ENCODE peak calls at places on chromosomes 3 and 15, in ten cellular contexts. K is astrocyte, F is testis, O is progenitor cell of endocrine pancreas, G is lower lobe of right lung, P is bronchial epithelial cell, L is IMR-90, R is pancreas, S is left lung, J is heart left ventricle. W is an unnamed sample.

GRCh38 chr3:41026394-41027177 is 172.7 kb upstream of the CTNNB1 start:
- DNase-seq in F (peak), J (peak), L (peak), P (peak), S (peak), K (peak), G (peak), R (peak), O (no peak), W (no peak)

GRCh38 chr3:79263423-79263822 is 504.4 kb downstream of the ROBO1 start:
- DNase-seq in O (no peak), L (no peak), G (no peak), K (no peak), S (no peak), P (no peak), J (no peak), F (no peak), R (no peak), W (no peak)

GRCh38 chr15:84009616-84010015 is 226.0 kb upstream of the GOLGA6L4 start:
- DNase-seq in L (no peak), S (no peak), K (no peak), R (no peak), F (no peak), J (no peak), G (no peak), O (no peak), P (no peak), W (no peak)

GRCh38 chr3:178551916-178552321 is 15.7 kb downstream of the KCNMB2 start:
- DNase-seq in P (no peak), K (peak), O (no peak), F (no peak), G (no peak), S (no peak), R (no peak), J (no peak), L (peak), W (no peak)

GRCh38 chr3:98732239-98733054 is 30.7 kb upstream of the ST3GAL6 start:
- DNase-seq in J (peak), S (peak), L (no peak), F (peak), K (peak), P (no peak), O (peak), R (peak), G (peak), W (peak)

GRCh38 chr15:80275946-80276345 is 23.9 kb upstream of the CTXND1 start:
- DNase-seq in J (no peak), O (no peak), G (no peak), R (no peak), P (peak), L (peak), F (no peak), S (no peak), K (peak), W (no peak)

GRCh38 chr15:49675051-49675450 is 54.2 kb downstream of the DTWD1 start:
- DNase-seq in K (peak), R (no peak), G (no peak), S (no peak), J (no peak), F (no peak), L (peak), O (no peak), P (peak), W (no peak)

GRCh38 chr3:33064929-33065328 is 32.0 kb downstream of the GLB1 start:
- DNase-seq in L (no peak), R (no peak), O (no peak), F (no peak), J (no peak), P (peak), S (no peak), K (no peak), G (no peak), W (no peak)

GRCh38 chr15:94075349-94075748 is 156.0 kb upstream of the MCTP2 start:
- DNase-seq in G (no peak), S (no peak), L (peak), O (no peak), F (peak), K (peak), P (no peak), J (peak), R (peak), W (no peak)

GRCh38 chr3:65408531-65409181 is 630.1 kb downstream of the MAGI1 start:
- DNase-seq in R (no peak), L (no peak), G (no peak), F (no peak), O (no peak), S (no peak), J (no peak), K (no peak), P (no peak), W (no peak)

GRCh38 chr15:81270781-81271491 is 53.0 kb downstream of the STARD5 start:
- DNase-seq in R (no peak), F (no peak), S (no peak), G (no peak), L (peak), P (peak), J (no peak), K (peak), O (no peak), W (no peak)

GRCh38 chr3:102165367-102165766 is 269.4 kb upstream of the ZPLD1 start:
- DNase-seq in R (no peak), F (no peak), K (peak), S (no peak), J (no peak), P (no peak), O (no peak), L (peak), G (no peak), W (no peak)

GRCh38 chr3:19967208-19967607 is 20.3 kb downstream of the RAB5A start:
- DNase-seq in P (no peak), O (no peak), G (no peak), K (no peak), L (no peak), J (no peak), F (no peak), S (no peak), R (no peak), W (no peak)

GRCh38 chr3:148646126-148646660 is 51.5 kb upstream of the AGTR1 start:
- DNase-seq in R (no peak), P (no peak), O (no peak), J (no peak), K (peak), L (peak), F (no peak), S (no peak), G (no peak), W (no peak)

GRCh38 chr3:112639451-112640332 is 1.3 kb downstream of the CCDC80 start:
- DNase-seq in G (no peak), O (no peak), S (no peak), K (no peak), R (no peak), L (no peak), P (no peak), F (no peak), J (no peak), W (no peak)

GRCh38 chr3:138082085-138082991 is 33.1 kb downstream of the DZIP1L start:
- DNase-seq in O (no peak), F (no peak), R (peak), G (no peak), L (peak), S (peak), K (peak), P (peak), J (no peak), W (no peak)

GRCh38 chr15:52288986-52289385 is 6.6 kb downstream of the MYO5C start:
- DNase-seq in R (no peak), F (no peak), K (no peak), L (no peak), J (no peak), G (no peak), P (no peak), O (no peak), S (no peak), W (no peak)

GRCh38 chr15:37695719-37696118 is 238.7 kb upstream of the TMCO5A start:
- DNase-seq in L (peak), O (no peak), R (no peak), K (peak), S (no peak), P (peak), J (no peak), F (no peak), G (no peak), W (no peak)

GRCh38 chr3:197430502-197430901 is 125.3 kb downstream of the BDH1 start:
- DNase-seq in G (no peak), P (no peak), L (no peak), O (no peak), S (no peak), R (no peak), J (no peak), K (no peak), F (no peak), W (no peak)

GRCh38 chr15:88681610-88682221 is 42.9 kb downstream of the ISG20 start:
- DNase-seq in S (no peak), P (no peak), R (peak), K (no peak), L (no peak), J (no peak), G (no peak), F (peak), O (no peak), W (no peak)

GRCh38 chr3:41579861-41580260 is 380.6 kb downstream of the CTNNB1 start:
- DNase-seq in F (no peak), L (no peak), J (no peak), O (no peak), R (no peak), S (no peak), G (no peak), K (no peak), P (no peak), W (no peak)

GRCh38 chr3:169028716-169029115 is 634.8 kb downstream of the MECOM start:
- DNase-seq in L (no peak), K (peak), P (peak), G (no peak), O (no peak), R (no peak), S (no peak), F (no peak), J (no peak), W (no peak)

GRCh38 chr3:188319569-188319968 is 165.6 kb downstream of the LPP start:
- DNase-seq in S (no peak), R (no peak), G (no peak), F (no peak), O (no peak), L (peak), K (peak), P (no peak), J (no peak), W (no peak)

GRCh38 chr3:106299300-106300098 is 430.7 kb upstream of the CBLB start:
- DNase-seq in R (no peak), O (no peak), L (peak), S (no peak), F (no peak), G (no peak), K (peak), P (no peak), J (no peak), W (no peak)

GRCh38 chr3:124424396-124424795 is 305.9 kb upstream of the UMPS start:
- DNase-seq in O (no peak), L (no peak), P (no peak), J (no peak), F (no peak), R (no peak), G (no peak), S (no peak), K (no peak), W (no peak)

GRCh38 chr15:98518823-98519561 is 129.3 kb upstream of the IGF1R start:
- DNase-seq in L (peak), K (peak), F (peak), R (peak), S (no peak), J (peak), P (peak), G (no peak), O (peak), W (peak)

GRCh38 chr3:31559872-31560534 is 27.3 kb downstream of the STT3B start:
- DNase-seq in O (no peak), R (no peak), S (no peak), P (no peak), L (no peak), J (no peak), K (no peak), G (no peak), F (no peak), W (no peak)

GRCh38 chr3:50165388-50166308 is 10.5 kb downstream of the SEMA3F start:
- DNase-seq in J (peak), P (no peak), R (no peak), L (peak), F (peak), O (no peak), S (no peak), G (no peak), K (peak), W (no peak)

GRCh38 chr15:61681038-61681418 is 379.2 kb downstream of the VPS13C start:
- DNase-seq in S (no peak), F (no peak), J (no peak), P (no peak), R (no peak), K (no peak), G (no peak), O (no peak), L (no peak), W (no peak)

GRCh38 chr3:179446501-179446900 is 4.8 kb downstream of the GNB4 start:
- DNase-seq in O (no peak), S (no peak), G (no peak), K (no peak), R (no peak), L (peak), F (no peak), P (peak), J (no peak), W (no peak)

GRCh38 chr15:73964736-73965093 is 27.4 kb downstream of the STOML1 start:
- DNase-seq in G (peak), L (peak), R (peak), F (peak), P (peak), K (no peak), O (peak), S (peak), J (peak), W (no peak)

GRCh38 chr15:25492315-25492714 is 53.5 kb upstream of the UBE3A start:
- DNase-seq in K (no peak), R (no peak), F (no peak), J (no peak), O (no peak), P (no peak), L (no peak), S (no peak), G (no peak), W (no peak)

GRCh38 chr15:101314301-101314700 is 19.3 kb upstream of the SNRPA1 start:
- DNase-seq in O (no peak), F (no peak), K (no peak), P (no peak), G (no peak), R (no peak), J (no peak), L (no peak), S (no peak), W (no peak)

GRCh38 chr15:77160562-77161481 is 89.9 kb upstream of the TSPAN3 start:
- DNase-seq in G (no peak), S (no peak), O (no peak), R (peak), F (no peak), K (peak), J (no peak), L (no peak), P (peak), W (no peak)

GRCh38 chr3:154842546-154842945 is 237.6 kb upstream of the MME start:
- DNase-seq in O (no peak), J (no peak), P (no peak), K (no peak), L (no peak), R (no peak), G (no peak), F (no peak), S (no peak), W (no peak)

GRCh38 chr3:141279074-141279945 is 47.7 kb downstream of the PXYLP1 start:
- DNase-seq in L (peak), R (no peak), G (no peak), O (no peak), J (no peak), F (no peak), S (no peak), P (peak), K (peak), W (no peak)

GRCh38 chr3:52280046-52280445 is 1.6 kb upstream of the WDR82 start:
- DNase-seq in P (no peak), R (no peak), K (peak), L (no peak), S (no peak), J (no peak), F (no peak), O (no peak), G (no peak), W (no peak)

GRCh38 chr3:126101521-126101982 is 17.6 kb upstream of the SLC41A3 start:
- DNase-seq in O (no peak), G (no peak), L (no peak), S (no peak), P (no peak), K (no peak), R (no peak), J (no peak), F (no peak), W (no peak)

GRCh38 chr3:189941679-189942078 is 179.0 kb downstream of the P3H2 start:
- DNase-seq in F (no peak), K (peak), J (no peak), O (no peak), P (peak), L (peak), G (no peak), R (peak), S (no peak), W (no peak)
- TF ChIP-seq CTCF in F (no peak), K (no peak), J (no peak), O (no peak), P (no peak), L (no peak), G (no peak), R (no peak), S (no peak), W (no peak)

GRCh38 chr15:92053727-92054316 is 200.3 kb downstream of the SLCO3A1 start:
- DNase-seq in R (no peak), F (no peak), O (no peak), K (no peak), J (no peak), G (no peak), L (no peak), P (no peak), S (no peak), W (no peak)
- TF ChIP-seq CTCF in R (no peak), F (peak), O (peak), K (peak), J (no peak), G (peak), L (no peak), P (peak), S (no peak), W (peak)

DNA sequence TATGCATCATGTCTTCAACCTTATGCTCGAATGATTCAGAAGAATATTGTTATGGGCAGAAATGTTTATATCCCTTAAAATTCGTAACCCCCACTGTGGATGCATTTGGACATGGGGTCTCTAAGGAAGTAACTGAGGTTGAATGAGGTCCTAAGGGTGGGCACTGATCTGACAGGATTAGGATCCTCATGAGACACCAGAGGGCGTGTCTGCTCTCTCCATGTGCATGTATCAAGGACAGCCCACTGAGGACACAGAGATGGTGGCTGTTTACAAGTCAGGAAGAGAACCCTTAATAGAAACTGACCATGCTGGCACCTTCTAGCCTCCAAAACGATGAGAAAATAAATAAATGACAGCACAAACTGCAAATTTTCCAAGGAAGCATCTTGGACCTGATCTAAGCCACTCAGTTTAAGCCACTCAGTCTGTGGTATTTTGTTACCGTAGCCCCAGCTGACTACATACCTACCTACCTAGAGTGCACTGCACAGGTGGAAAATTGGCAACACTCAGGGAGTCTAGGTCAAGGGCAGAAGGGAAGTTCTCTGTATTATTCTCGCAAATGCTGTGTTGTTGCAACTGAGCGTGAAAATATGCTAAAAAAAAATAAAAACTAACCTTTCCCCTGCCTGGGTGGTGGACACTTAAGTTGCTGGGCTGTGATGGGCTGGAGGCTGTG is 126.6 kb downstream of the TJP1 start:
- DNase-seq in G (no peak), S (no peak), F (peak), R (no peak), P (no peak), K (no peak), L (no peak), J (no peak), O (no peak), W (no peak)
- TF ChIP-seq CTCF in G (no peak), S (no peak), F (no peak), R (no peak), P (no peak), K (no peak), L (no peak), J (no peak), O (no peak), W (no peak)

DNA sequence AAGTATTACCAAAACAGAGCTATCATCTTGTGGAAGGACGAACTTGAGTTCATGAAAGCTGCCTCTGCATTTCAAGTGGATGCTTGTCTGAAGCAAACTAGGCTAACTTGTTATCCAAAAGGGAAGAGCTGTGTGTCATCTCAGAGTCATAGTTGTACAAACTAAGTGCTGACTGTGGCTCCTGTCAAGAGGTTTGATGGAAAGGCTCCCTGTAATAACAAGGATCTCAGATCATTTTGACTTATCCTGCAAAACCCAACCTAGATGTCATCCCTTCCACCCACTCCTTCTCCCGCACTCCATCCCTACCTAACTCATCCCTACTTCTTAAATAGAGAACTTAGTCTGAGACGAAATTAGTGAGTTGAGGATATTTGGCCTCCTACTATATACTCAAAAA is 110.8 kb downstream of the NR2E3 start:
- DNase-seq in P (peak), G (no peak), F (no peak), K (no peak), S (no peak), O (no peak), R (no peak), J (no peak), L (peak), W (no peak)
- TF ChIP-seq CTCF in P (no peak), G (no peak), F (no peak), K (no peak), S (no peak), O (no peak), R (no peak), J (no peak), L (no peak), W (no peak)

GRCh38 chr15:67180035-67180434 is 74.4 kb downstream of the AAGAB start:
- DNase-seq in F (no peak), L (no peak), K (no peak), G (no peak), R (no peak), S (no peak), O (no peak), P (no peak), J (no peak), W (no peak)

GRCh38 chr15:67178569-67179210 is 75.8 kb downstream of the AAGAB start:
- DNase-seq in L (peak), R (no peak), K (peak), G (peak), F (no peak), J (no peak), P (peak), O (no peak), S (no peak), W (no peak)

GRCh38 chr15:67181221-67181639 is 73.2 kb downstream of the AAGAB start:
- DNase-seq in G (no peak), P (no peak), O (no peak), L (no peak), F (peak), J (peak), S (no peak), K (no peak), R (no peak), W (no peak)

GRCh38 chr15:67179411-67179995 is 75.0 kb downstream of the AAGAB start:
- DNase-seq in K (no peak), L (no peak), G (no peak), O (no peak), F (no peak), S (no peak), J (no peak), R (no peak), P (no peak), W (no peak)

GRCh38 chr15:67180514-67181191 is 73.8 kb downstream of the AAGAB start:
- DNase-seq in J (no peak), G (no peak), F (no peak), L (no peak), P (no peak), S (no peak), R (no peak), K (no peak), O (no peak), W (no peak)
- TF ChIP-seq CTCF in J (no peak), G (no peak), F (no peak), L (peak), P (no peak), S (no peak), R (no peak), K (peak), O (peak), W (no peak)

GRCh38 chr3:46193436-46193835 is 14.7 kb downstream of the CCR1 start:
- DNase-seq in F (no peak), K (no peak), G (no peak), J (no peak), L (no peak), O (no peak), R (no peak), S (no peak), P (peak), W (no peak)
- TF ChIP-seq CTCF in F (no peak), K (no peak), G (no peak), J (no peak), L (no peak), O (no peak), R (no peak), S (no peak), P (no peak), W (no peak)

DNA sequence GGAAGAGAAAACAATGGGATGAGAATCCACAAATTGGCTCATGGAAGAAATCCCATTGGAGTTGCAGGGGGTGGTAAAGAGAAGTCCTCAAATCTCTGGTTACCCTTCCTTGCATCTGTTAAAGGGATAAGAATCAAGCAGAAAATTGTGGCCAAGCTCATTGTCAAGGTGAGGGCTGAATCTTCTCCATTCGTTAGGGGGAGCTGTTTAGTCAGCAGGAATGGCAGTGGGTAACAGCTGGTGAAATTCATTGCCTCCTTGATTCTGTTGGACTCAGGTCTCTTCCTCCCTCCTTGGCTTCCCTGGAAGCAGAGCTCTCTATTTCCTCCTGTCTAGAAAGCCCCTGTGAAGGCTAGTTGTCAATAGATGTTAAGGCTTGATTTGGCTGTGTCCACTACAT is 343.1 kb upstream of the SEMA6D start:
- DNase-seq in L (peak), K (no peak), G (no peak), P (peak), J (no peak), F (no peak), O (no peak), R (no peak), S (no peak), W (no peak)
- TF ChIP-seq CTCF in L (peak), K (peak), G (no peak), P (peak), J (no peak), F (no peak), O (peak), R (no peak), S (no peak), W (no peak)